ENCODE peak calls at places on chromosome 11, in four cellular contexts. Y, C, P and Z are unnamed samples.

GRCh38 chr11:100984668-100985067 is 144.9 kb downstream of the PGR start:
- DNase-seq in Y (no peak), P (no peak), C (no peak), Z (no peak)

GRCh38 chr11:8259316-8259995 is 4.2 kb downstream of the LMO1 start:
- DNase-seq in C (peak; percentile 76), P (no peak), Y (no peak), Z (no peak)

GRCh38 chr11:47946682-47947575 is 33.4 kb upstream of the PTPRJ start:
- DNase-seq in Y (no peak), P (no peak), C (peak; percentile 91), Z (peak; percentile 87)

GRCh38 chr11:12149672-12150225 is 39.4 kb downstream of the MICAL2 start:
- DNase-seq in C (no peak), Y (no peak), P (no peak), Z (no peak)

GRCh38 chr11:36403661-36404060 is 106.4 kb downstream of the TRAF6 start:
- DNase-seq in C (no peak), Y (no peak), P (no peak), Z (no peak)

GRCh38 chr11:11985016-11985715 is 23.3 kb downstream of the DKK3 start:
- DNase-seq in P (no peak), Y (no peak), C (peak; percentile 70), Z (no peak)

GRCh38 chr11:114477946-114478537 is 38.8 kb downstream of the REXO2 start:
- DNase-seq in P (no peak), C (no peak), Y (peak; percentile 56), Z (no peak)

GRCh38 chr11:121575250-121575962 is 122.6 kb upstream of the SORL1-AS1 start:
- DNase-seq in C (no peak), P (no peak), Y (no peak), Z (peak; percentile 94)

GRCh38 chr11:122645847-122646246 is 9.7 kb upstream of the UBASH3B start:
- DNase-seq in Y (no peak), C (no peak), P (no peak), Z (no peak)

GRCh38 chr11:64619196-64619595 is 28.2 kb downstream of the SLC22A12 start:
- DNase-seq in P (no peak), C (no peak), Y (no peak), Z (no peak)

GRCh38 chr11:134795017-134795416 is 383.0 kb upstream of the B3GAT1 start:
- DNase-seq in Y (no peak), P (no peak), C (no peak), Z (no peak)

GRCh38 chr11:126337472-126338241 is 17.8 kb upstream of the ST3GAL4 start:
- DNase-seq in Y (no peak), P (no peak), C (no peak), Z (no peak)

GRCh38 chr11:45400594-45400993 is 114.5 kb upstream of the SYT13 start:
- DNase-seq in C (peak; percentile 73), Y (no peak), P (no peak), Z (no peak)

GRCh38 chr11:64297722-64298358 is 2.3 kb upstream of the CATSPERZ start:
- DNase-seq in P (no peak), Y (no peak), C (no peak), Z (no peak)

GRCh38 chr11:36333897-36334296 is 37.8 kb downstream of the PRR5L start:
- DNase-seq in C (no peak), Y (peak; percentile 85), P (no peak), Z (no peak)

GRCh38 chr11:3905080-3905953 is 49.9 kb downstream of the STIM1 start:
- DNase-seq in P (peak; percentile 27), Y (no peak), C (no peak), Z (no peak)

GRCh38 chr11:870127-870413 is 27.4 kb downstream of the TSPAN4 start:
- DNase-seq in C (no peak), P (no peak), Y (no peak), Z (no peak)

GRCh38 chr11:120517390-120518315 is 6.1 kb downstream of the GRIK4 start:
- DNase-seq in P (no peak), Y (no peak), C (peak; percentile 71), Z (no peak)

GRCh38 chr11:118610773-118611432 is 3.5 kb downstream of the PHLDB1 start:
- DNase-seq in Y (no peak), P (peak; percentile 83), C (peak; percentile 96), Z (peak; percentile 89)

GRCh38 chr11:134566311-134566710 is 154.3 kb upstream of the B3GAT1 start:
- DNase-seq in Y (no peak), C (peak; percentile 45), P (no peak), Z (peak; percentile 18)

GRCh38 chr11:75246673-75247350 is 6.2 kb downstream of the TPBGL start:
- DNase-seq in C (peak; percentile 82), P (no peak), Y (no peak), Z (no peak)

GRCh38 chr11:68750988-68751325 is 363 bp downstream of the TESMIN start:
- DNase-seq in P (no peak), Y (no peak), C (no peak), Z (no peak)

GRCh38 chr11:43837879-43838278 is 42.8 kb upstream of the ALKBH3 start:
- DNase-seq in P (no peak), Y (no peak), C (no peak), Z (no peak)

GRCh38 chr11:124793466-124794278 is 6.5 kb downstream of the MSANTD2 start:
- DNase-seq in C (no peak), P (no peak), Y (no peak), Z (no peak)

GRCh38 chr11:44835979-44836378 is 109.2 kb downstream of the TSPAN18 start:
- DNase-seq in Y (no peak), C (no peak), P (no peak), Z (no peak)

GRCh38 chr11:65211293-65212105 is 29.8 kb downstream of the CAPN1 start:
- DNase-seq in C (peak; percentile 82), P (no peak), Y (no peak), Z (no peak)

GRCh38 chr11:134412508-134413333 is 679 bp upstream of the B3GAT1 start:
- DNase-seq in C (no peak), Y (no peak), P (no peak), Z (no peak)

GRCh38 chr11:114061053-114062049 is 1.8 kb downstream of the ZBTB16 start:
- DNase-seq in Y (no peak), P (no peak), C (peak; percentile 90), Z (no peak)

GRCh38 chr11:32307449-32307848 is 127.9 kb downstream of the WT1 start:
- DNase-seq in P (no peak), Y (no peak), C (no peak), Z (no peak)

GRCh38 chr11:73380321-73380720 is 4.1 kb downstream of the RELT start:
- DNase-seq in P (no peak), Y (no peak), C (no peak), Z (no peak)

GRCh38 chr11:129710423-129710822 is 105.2 kb upstream of the TMEM45B start:
- DNase-seq in Y (no peak), C (peak; percentile 65), P (no peak), Z (no peak)

GRCh38 chr11:95055273-95055897 is 6.2 kb downstream of the KDM4F start:
- DNase-seq in P (no peak), C (no peak), Y (no peak), Z (no peak)